ENCODE peak calls at places on chromosome 22, in six cellular contexts. One of them, this sample, is unnamed.
A peak's percentile ranks its signal among the peaks of the same experiment; 100 is the strongest.

GRCh38 chr22:39239561-39240423 is 5.0 kb downstream of the PDGFB start:
- DNase-seq in activated CD8-positive, alpha-beta memory T cell treated with anti-CD3 and anti-CD28 coated beads, Interleukin-2, amount 50 U/mL, for 48 hours: no peak
- DNase-seq in GM23338: no peak
- DNase-seq in GM20000: no peak
- DNase-seq in smooth muscle cell of the brain vasculature: no peak
- DNase-seq in stimulated activated CD4-positive, alpha-beta T cell treated with anti-CD3 and anti-CD28 coated beads, Interleukin-4, amount 100 ng/mL, for 4 hours: no peak
- DNase-seq in this sample: no peak

GRCh38 chr22:26502688-26503561 is 9.3 kb downstream of the TFIP11 start:
- DNase-seq in GM20000: peak; percentile 71
- DNase-seq in GM23338: peak; percentile 90
- DNase-seq in activated CD8-positive, alpha-beta memory T cell treated with anti-CD3 and anti-CD28 coated beads, Interleukin-2, amount 50 U/mL, for 48 hours: peak; percentile 64
- DNase-seq in stimulated activated CD4-positive, alpha-beta T cell treated with anti-CD3 and anti-CD28 coated beads, Interleukin-4, amount 100 ng/mL, for 4 hours: peak; percentile 22
- DNase-seq in smooth muscle cell of the brain vasculature: no peak
- DNase-seq in this sample: peak; percentile 87

GRCh38 chr22:37735054-37735453 is 38.2 kb downstream of the TRIOBP start:
- DNase-seq in activated CD8-positive, alpha-beta memory T cell treated with anti-CD3 and anti-CD28 coated beads, Interleukin-2, amount 50 U/mL, for 48 hours: no peak
- DNase-seq in stimulated activated CD4-positive, alpha-beta T cell treated with anti-CD3 and anti-CD28 coated beads, Interleukin-4, amount 100 ng/mL, for 4 hours: no peak
- DNase-seq in GM23338: peak; percentile 76
- DNase-seq in GM20000: no peak
- DNase-seq in smooth muscle cell of the brain vasculature: no peak
- DNase-seq in this sample: peak; percentile 73

GRCh38 chr22:48287031-48287430 is 1524.6 kb downstream of the TBC1D22A start:
- DNase-seq in GM20000: no peak
- DNase-seq in smooth muscle cell of the brain vasculature: no peak
- DNase-seq in activated CD8-positive, alpha-beta memory T cell treated with anti-CD3 and anti-CD28 coated beads, Interleukin-2, amount 50 U/mL, for 48 hours: no peak
- DNase-seq in GM23338: no peak
- DNase-seq in stimulated activated CD4-positive, alpha-beta T cell treated with anti-CD3 and anti-CD28 coated beads, Interleukin-4, amount 100 ng/mL, for 4 hours: no peak
- DNase-seq in this sample: no peak

GRCh38 chr22:45317551-45318167 is 7.9 kb downstream of the FAM118A start:
- DNase-seq in GM20000: no peak
- DNase-seq in activated CD8-positive, alpha-beta memory T cell treated with anti-CD3 and anti-CD28 coated beads, Interleukin-2, amount 50 U/mL, for 48 hours: no peak
- DNase-seq in smooth muscle cell of the brain vasculature: no peak
- DNase-seq in GM23338: peak; percentile 68
- DNase-seq in stimulated activated CD4-positive, alpha-beta T cell treated with anti-CD3 and anti-CD28 coated beads, Interleukin-4, amount 100 ng/mL, for 4 hours: no peak
- DNase-seq in this sample: peak; percentile 72

GRCh38 chr22:33697640-33698039 is 222.6 kb downstream of the LARGE1 start:
- DNase-seq in GM23338: no peak
- DNase-seq in GM20000: no peak
- DNase-seq in activated CD8-positive, alpha-beta memory T cell treated with anti-CD3 and anti-CD28 coated beads, Interleukin-2, amount 50 U/mL, for 48 hours: no peak
- DNase-seq in smooth muscle cell of the brain vasculature: no peak
- DNase-seq in stimulated activated CD4-positive, alpha-beta T cell treated with anti-CD3 and anti-CD28 coated beads, Interleukin-4, amount 100 ng/mL, for 4 hours: no peak
- DNase-seq in this sample: no peak

GRCh38 chr22:45420011-45420410 is 6.5 kb downstream of the RIBC2 start:
- DNase-seq in activated CD8-positive, alpha-beta memory T cell treated with anti-CD3 and anti-CD28 coated beads, Interleukin-2, amount 50 U/mL, for 48 hours: no peak
- DNase-seq in smooth muscle cell of the brain vasculature: no peak
- DNase-seq in stimulated activated CD4-positive, alpha-beta T cell treated with anti-CD3 and anti-CD28 coated beads, Interleukin-4, amount 100 ng/mL, for 4 hours: no peak
- DNase-seq in GM23338: no peak
- DNase-seq in GM20000: no peak
- DNase-seq in this sample: no peak

GRCh38 chr22:24926849-24927579 is 19.5 kb downstream of the LHFPL7 start:
- DNase-seq in GM20000: no peak
- DNase-seq in GM23338: no peak
- DNase-seq in stimulated activated CD4-positive, alpha-beta T cell treated with anti-CD3 and anti-CD28 coated beads, Interleukin-4, amount 100 ng/mL, for 4 hours: no peak
- DNase-seq in activated CD8-positive, alpha-beta memory T cell treated with anti-CD3 and anti-CD28 coated beads, Interleukin-2, amount 50 U/mL, for 48 hours: no peak
- DNase-seq in smooth muscle cell of the brain vasculature: peak; percentile 46
- DNase-seq in this sample: no peak

GRCh38 chr22:28711820-28712777 is 29.5 kb downstream of the CHEK2 start:
- DNase-seq in GM20000: no peak
- DNase-seq in stimulated activated CD4-positive, alpha-beta T cell treated with anti-CD3 and anti-CD28 coated beads, Interleukin-4, amount 100 ng/mL, for 4 hours: no peak
- DNase-seq in smooth muscle cell of the brain vasculature: peak; percentile 46
- DNase-seq in activated CD8-positive, alpha-beta memory T cell treated with anti-CD3 and anti-CD28 coated beads, Interleukin-2, amount 50 U/mL, for 48 hours: no peak
- DNase-seq in GM23338: no peak
- DNase-seq in this sample: peak; percentile 75